ENCODE peak calls at places on chromosome 22, in eight cellular contexts. S is CD8-positive, alpha-beta T cell; X is dorsolateral prefrontal cortex; H is transverse colon; Z is GM23248; F is heart left ventricle; R is CD4-positive, alpha-beta T cell; T is esophagus squamous epithelium. U is an unnamed sample.

GRCh38 chr22:20560716-20561115 is 53.3 kb downstream of the MED15 start:
- DNase-seq in S (no peak), X (no peak), H (no peak), Z (no peak), F (no peak), R (no peak), T (no peak), U (no peak)

GRCh38 chr22:27903805-27904473 is 15.1 kb downstream of the PITPNB start:
- DNase-seq in S (no peak), X (no peak), H (no peak), Z (no peak), F (no peak), R (no peak), T (no peak), U (no peak)

GRCh38 chr22:45640291-45640940 is 31.2 kb upstream of the ATXN10 start:
- DNase-seq in S (no peak), X (no peak), H (no peak), Z (no peak), F (no peak), R (no peak), T (no peak), U (no peak)

GRCh38 chr22:46830841-46831240 is 68.4 kb downstream of the TBC1D22A start:
- DNase-seq in S (no peak), X (no peak), H (no peak), Z (peak; percentile 60), F (no peak), R (no peak), T (no peak), U (no peak)

GRCh38 chr22:49327411-49327810 is 500.3 kb downstream of the BRD1 start:
- DNase-seq in S (no peak), X (no peak), H (no peak), Z (no peak), F (no peak), R (no peak), T (no peak), U (no peak)

GRCh38 chr22:19892249-19892879 is 37.7 kb upstream of the GNB1L start:
- DNase-seq in S (peak; percentile 64), X (no peak), H (no peak), Z (no peak), F (no peak), R (peak; percentile 73), T (no peak), U (no peak)

GRCh38 chr22:29798318-29798717 is 31.1 kb downstream of the UQCR10 start:
- DNase-seq in S (no peak), X (no peak), H (no peak), Z (no peak), F (no peak), R (no peak), T (no peak), U (no peak)

GRCh38 chr22:19912236-19912999 is 29.2 kb upstream of the COMT start:
- DNase-seq in S (no peak), X (no peak), H (no peak), Z (no peak), F (no peak), R (no peak), T (no peak), U (no peak)

GRCh38 chr22:19982991-19983578 is 33.5 kb downstream of the ARVCF start:
- DNase-seq in S (no peak), X (no peak), H (no peak), Z (no peak), F (no peak), R (no peak), T (no peak), U (no peak)

GRCh38 chr22:27687984-27688545 is 113.5 kb downstream of the MN1 start:
- DNase-seq in S (no peak), X (no peak), H (no peak), Z (peak; percentile 40), F (no peak), R (no peak), T (no peak), U (no peak)

GRCh38 chr22:31361743-31362142 is 15.6 kb upstream of the PATZ1 start:
- DNase-seq in S (no peak), X (no peak), H (no peak), Z (no peak), F (no peak), R (no peak), T (no peak), U (no peak)

GRCh38 chr22:29202231-29203192 is 3.2 kb upstream of the EMID1 start:
- DNase-seq in S (peak; percentile 56), X (no peak), H (peak; percentile 59), Z (no peak), F (peak; percentile 71), R (peak; percentile 37), T (no peak), U (no peak)

GRCh38 chr22:34975721-34976120 is 90.2 kb upstream of the ISX start:
- DNase-seq in S (no peak), X (no peak), H (no peak), Z (no peak), F (no peak), R (no peak), T (no peak), U (no peak)

GRCh38 chr22:44363214-44363979 is 50.6 kb upstream of the SHISAL1 start:
- DNase-seq in S (no peak), X (peak; percentile 22), H (peak; percentile 80), Z (peak; percentile 98), F (peak; percentile 97), R (no peak), T (no peak), U (peak; percentile 28)
- H3K27ac ChIP-seq in S (no peak overlapping the region), X (no peak overlapping the region), H (peak overlapping the region; percentile 79), Z (peak overlapping the region; percentile 86), F (no peak overlapping the region), R (no peak overlapping the region), T (peak overlapping the region; percentile 82), U (no peak overlapping the region)

GRCh38 chr22:24069721-24070120 is 58.6 kb downstream of the CABIN1 start:
- DNase-seq in S (no peak), X (no peak), H (peak; percentile 53), Z (no peak), F (no peak), R (no peak), T (no peak), U (no peak)

GRCh38 chr22:24072361-24072760 is 61.3 kb downstream of the CABIN1 start:
- DNase-seq in S (no peak), X (no peak), H (no peak), Z (no peak), F (no peak), R (no peak), T (no peak), U (no peak)

GRCh38 chr22:24071686-24072085 is 60.6 kb downstream of the CABIN1 start:
- DNase-seq in S (no peak), X (no peak), H (no peak), Z (no peak), F (no peak), R (no peak), T (no peak), U (no peak)

GRCh38 chr22:24068717-24069116 is 57.6 kb downstream of the CABIN1 start:
- DNase-seq in S (no peak), X (no peak), H (no peak), Z (no peak), F (no peak), R (no peak), T (no peak), U (no peak)

GRCh38 chr22:24070553-24070952 is 59.4 kb downstream of the CABIN1 start:
- DNase-seq in S (no peak), X (no peak), H (no peak), Z (no peak), F (no peak), R (no peak), T (no peak), U (no peak)
- H3K27ac ChIP-seq in S (no peak overlapping the region), X (no peak overlapping the region), H (no peak overlapping the region), Z (no peak overlapping the region), F (no peak overlapping the region), R (no peak overlapping the region), T (no peak overlapping the region), U (no peak overlapping the region)

GRCh38 chr22:48256041-48256739 is 1493.7 kb downstream of the TBC1D22A start:
- DNase-seq in S (no peak), X (no peak), H (no peak), Z (no peak), F (no peak), R (no peak), T (no peak), U (no peak)
- H3K27ac ChIP-seq in S (no peak overlapping the region), X (no peak overlapping the region), H (no peak overlapping the region), Z (no peak overlapping the region), F (no peak overlapping the region), R (no peak overlapping the region), T (no peak overlapping the region), U (no peak overlapping the region)

GRCh38 chr22:38477515-38477914 is 9.6 kb downstream of the KDELR3 start:
- DNase-seq in S (no peak), X (no peak), H (no peak), Z (no peak), F (no peak), R (no peak), T (no peak), U (no peak)
- H3K27ac ChIP-seq in S (no peak overlapping the region), X (no peak overlapping the region), H (no peak overlapping the region), Z (no peak overlapping the region), F (no peak overlapping the region), R (no peak overlapping the region), T (no peak overlapping the region), U (no peak overlapping the region)

GRCh38 chr22:50699754-50700386 is 27.2 kb downstream of the SHANK3 start:
- DNase-seq in S (no peak), X (peak; percentile 26), H (no peak), Z (no peak), F (no peak), R (no peak), T (no peak), U (no peak)

GRCh38 chr22:50696799-50697561 is 24.4 kb downstream of the SHANK3 start:
- DNase-seq in S (no peak), X (no peak), H (no peak), Z (peak; percentile 65), F (peak; percentile 30), R (no peak), T (no peak), U (no peak)

GRCh38 chr22:50699001-50699753 is 26.6 kb downstream of the SHANK3 start:
- DNase-seq in S (no peak), X (peak; percentile 1), H (no peak), Z (no peak), F (peak; percentile 33), R (no peak), T (no peak), U (no peak)

GRCh38 chr22:50697667-50698506 is 25.3 kb downstream of the SHANK3 start:
- DNase-seq in S (no peak), X (no peak), H (no peak), Z (peak; percentile 23), F (peak; percentile 29), R (no peak), T (no peak), U (no peak)

DNA sequence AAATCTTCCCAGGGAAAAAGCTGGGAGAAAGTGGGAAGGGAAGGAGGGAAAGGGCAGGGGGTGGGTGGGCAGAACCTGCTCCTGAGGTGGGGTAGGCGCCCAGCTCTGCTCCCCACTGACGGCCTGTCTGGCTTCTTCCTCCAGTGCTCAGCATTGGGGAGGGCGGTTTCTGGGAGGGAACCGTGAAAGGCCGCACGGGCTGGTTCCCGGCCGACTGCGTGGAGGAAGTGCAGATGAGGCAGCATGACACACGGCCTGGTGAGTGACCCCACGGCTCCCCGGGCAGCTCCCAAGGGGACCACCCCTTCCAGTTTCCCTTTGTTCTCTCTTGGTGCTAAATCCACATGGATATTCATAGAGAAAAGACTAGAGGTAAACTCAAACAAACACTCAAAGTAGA is 25.9 kb downstream of the SHANK3 start:
- DNase-seq in S (no peak), X (peak; percentile 17), H (no peak), Z (peak; percentile 25), F (peak; percentile 54), R (no peak), T (no peak), U (no peak)
- H3K27ac ChIP-seq in S (no peak overlapping the region), X (peak overlapping the region; percentile 54), H (no peak overlapping the region), Z (no peak overlapping the region), F (no peak overlapping the region), R (no peak overlapping the region), T (peak overlapping the region; percentile 32), U (peak overlapping the region; percentile 2)